ENCODE peak calls at places on chromosomes 5 and 9, in six cellular contexts. One of them, this sample, is unnamed.

GRCh38 chr5:39224196-39224754 is 4.9 kb upstream of the FYB1 start:
- DNase-seq in CD8-positive, alpha-beta memory T cell: no peak
- DNase-seq in brain microvascular endothelial cell: no peak
- DNase-seq in T-helper 17 cell: no peak
- DNase-seq in MV-4-11: peak
- DNase-seq in Ammon's horn: no peak
- DNase-seq in this sample: peak

GRCh38 chr9:135410831-135411473 is 68.6 kb upstream of the PPP1R26 start:
- DNase-seq in CD8-positive, alpha-beta memory T cell: no peak
- DNase-seq in brain microvascular endothelial cell: no peak
- DNase-seq in T-helper 17 cell: no peak
- DNase-seq in MV-4-11: no peak
- DNase-seq in Ammon's horn: no peak
- DNase-seq in this sample: no peak

GRCh38 chr5:179239256-179240135 is 105.8 kb downstream of the ADAMTS2 start:
- DNase-seq in CD8-positive, alpha-beta memory T cell: no peak
- DNase-seq in brain microvascular endothelial cell: no peak
- DNase-seq in T-helper 17 cell: no peak
- DNase-seq in MV-4-11: no peak
- DNase-seq in Ammon's horn: no peak
- DNase-seq in this sample: no peak

GRCh38 chr5:51411917-51412316 is 28.7 kb downstream of the ISL1 start:
- DNase-seq in CD8-positive, alpha-beta memory T cell: no peak
- DNase-seq in brain microvascular endothelial cell: no peak
- DNase-seq in T-helper 17 cell: no peak
- DNase-seq in MV-4-11: no peak
- DNase-seq in Ammon's horn: no peak
- DNase-seq in this sample: no peak

GRCh38 chr5:66724740-66725139 is 128.5 kb downstream of the MAST4 start:
- DNase-seq in CD8-positive, alpha-beta memory T cell: no peak
- DNase-seq in brain microvascular endothelial cell: no peak
- DNase-seq in T-helper 17 cell: no peak
- DNase-seq in MV-4-11: no peak
- DNase-seq in Ammon's horn: no peak
- DNase-seq in this sample: no peak

GRCh38 chr9:131854334-131854733 is 114.5 kb upstream of the RAPGEF1 start:
- DNase-seq in CD8-positive, alpha-beta memory T cell: no peak
- DNase-seq in brain microvascular endothelial cell: no peak
- DNase-seq in T-helper 17 cell: no peak
- DNase-seq in MV-4-11: peak
- DNase-seq in Ammon's horn: peak
- DNase-seq in this sample: peak

GRCh38 chr5:165029471-165029870 is 1524.1 kb downstream of the MAT2B start:
- DNase-seq in CD8-positive, alpha-beta memory T cell: no peak
- DNase-seq in brain microvascular endothelial cell: no peak
- DNase-seq in T-helper 17 cell: no peak
- DNase-seq in MV-4-11: peak
- DNase-seq in Ammon's horn: no peak
- DNase-seq in this sample: peak

GRCh38 chr9:111966851-111967250 is 70.2 kb downstream of the UGCG start:
- DNase-seq in CD8-positive, alpha-beta memory T cell: no peak
- DNase-seq in brain microvascular endothelial cell: no peak
- DNase-seq in T-helper 17 cell: no peak
- DNase-seq in MV-4-11: peak
- DNase-seq in Ammon's horn: no peak
- DNase-seq in this sample: no peak

GRCh38 chr9:118533101-118533500 is 828.9 kb downstream of the TLR4 start:
- DNase-seq in CD8-positive, alpha-beta memory T cell: no peak
- DNase-seq in brain microvascular endothelial cell: no peak
- DNase-seq in T-helper 17 cell: no peak
- DNase-seq in MV-4-11: no peak
- DNase-seq in Ammon's horn: no peak
- DNase-seq in this sample: no peak

GRCh38 chr9:37902804-37903580 is 935 bp downstream of the SLC25A51 start:
- DNase-seq in CD8-positive, alpha-beta memory T cell: no peak
- DNase-seq in brain microvascular endothelial cell: peak
- DNase-seq in T-helper 17 cell: no peak
- DNase-seq in MV-4-11: peak
- DNase-seq in Ammon's horn: no peak
- DNase-seq in this sample: no peak

GRCh38 chr9:6944093-6944551 is 186.3 kb downstream of the KDM4C start:
- DNase-seq in CD8-positive, alpha-beta memory T cell: no peak
- DNase-seq in brain microvascular endothelial cell: peak
- DNase-seq in T-helper 17 cell: no peak
- DNase-seq in MV-4-11: peak
- DNase-seq in Ammon's horn: no peak
- DNase-seq in this sample: no peak

GRCh38 chr5:150398432-150399157 is 14.1 kb downstream of the CD74 start:
- DNase-seq in CD8-positive, alpha-beta memory T cell: peak
- DNase-seq in brain microvascular endothelial cell: no peak
- DNase-seq in T-helper 17 cell: no peak
- DNase-seq in MV-4-11: no peak
- DNase-seq in Ammon's horn: no peak
- DNase-seq in this sample: peak

GRCh38 chr9:111994831-111995458 is 98.3 kb downstream of the UGCG start:
- DNase-seq in CD8-positive, alpha-beta memory T cell: no peak
- DNase-seq in brain microvascular endothelial cell: no peak
- DNase-seq in T-helper 17 cell: no peak
- DNase-seq in MV-4-11: no peak
- DNase-seq in Ammon's horn: no peak
- DNase-seq in this sample: peak

GRCh38 chr5:91189480-91190332 is 193.4 kb downstream of the ARRDC3 start:
- DNase-seq in CD8-positive, alpha-beta memory T cell: no peak
- DNase-seq in brain microvascular endothelial cell: peak
- DNase-seq in T-helper 17 cell: no peak
- DNase-seq in MV-4-11: no peak
- DNase-seq in Ammon's horn: peak
- DNase-seq in this sample: no peak

GRCh38 chr9:94639045-94639995 is at the start of gene FBP1:
- DNase-seq in CD8-positive, alpha-beta memory T cell: peak
- DNase-seq in brain microvascular endothelial cell: no peak
- DNase-seq in T-helper 17 cell: peak
- DNase-seq in MV-4-11: peak
- DNase-seq in Ammon's horn: no peak
- DNase-seq in this sample: no peak

GRCh38 chr5:139513852-139514485 is 31.4 kb upstream of the STING1 start:
- DNase-seq in CD8-positive, alpha-beta memory T cell: no peak
- DNase-seq in brain microvascular endothelial cell: no peak
- DNase-seq in T-helper 17 cell: no peak
- DNase-seq in MV-4-11: no peak
- DNase-seq in Ammon's horn: no peak
- DNase-seq in this sample: no peak

GRCh38 chr5:111407562-111407961 is 104.8 kb downstream of the STARD4 start:
- DNase-seq in CD8-positive, alpha-beta memory T cell: no peak
- DNase-seq in brain microvascular endothelial cell: peak
- DNase-seq in T-helper 17 cell: no peak
- DNase-seq in MV-4-11: no peak
- DNase-seq in Ammon's horn: no peak
- DNase-seq in this sample: no peak

GRCh38 chr5:168654225-168654624 is 75.1 kb upstream of the PANK3 start:
- DNase-seq in CD8-positive, alpha-beta memory T cell: no peak
- DNase-seq in brain microvascular endothelial cell: no peak
- DNase-seq in T-helper 17 cell: no peak
- DNase-seq in MV-4-11: no peak
- DNase-seq in Ammon's horn: peak
- DNase-seq in this sample: no peak

GRCh38 chr9:131585375-131585774 is 40.1 kb downstream of the PRRT1B start:
- DNase-seq in CD8-positive, alpha-beta memory T cell: peak
- DNase-seq in brain microvascular endothelial cell: no peak
- DNase-seq in T-helper 17 cell: no peak
- DNase-seq in MV-4-11: peak
- DNase-seq in Ammon's horn: peak
- DNase-seq in this sample: peak

GRCh38 chr5:99600952-99601351 is 672.1 kb upstream of the CHD1 start:
- DNase-seq in CD8-positive, alpha-beta memory T cell: no peak
- DNase-seq in brain microvascular endothelial cell: no peak
- DNase-seq in T-helper 17 cell: no peak
- DNase-seq in MV-4-11: no peak
- DNase-seq in Ammon's horn: no peak
- DNase-seq in this sample: no peak

GRCh38 chr9:121883281-121884056 is 209.6 kb downstream of the TTLL11 start:
- DNase-seq in CD8-positive, alpha-beta memory T cell: no peak
- DNase-seq in brain microvascular endothelial cell: peak
- DNase-seq in T-helper 17 cell: no peak
- DNase-seq in MV-4-11: peak
- DNase-seq in Ammon's horn: no peak
- DNase-seq in this sample: no peak

GRCh38 chr9:133558191-133559126 is 24.0 kb downstream of the ADAMTSL2 start:
- DNase-seq in CD8-positive, alpha-beta memory T cell: no peak
- DNase-seq in brain microvascular endothelial cell: peak
- DNase-seq in T-helper 17 cell: no peak
- DNase-seq in MV-4-11: peak
- DNase-seq in Ammon's horn: peak
- DNase-seq in this sample: peak

GRCh38 chr9:20702565-20702964 is 18.5 kb downstream of the FOCAD start:
- DNase-seq in CD8-positive, alpha-beta memory T cell: no peak
- DNase-seq in brain microvascular endothelial cell: no peak
- DNase-seq in T-helper 17 cell: no peak
- DNase-seq in MV-4-11: no peak
- DNase-seq in Ammon's horn: no peak
- DNase-seq in this sample: no peak

GRCh38 chr5:40481226-40481625 is 198.5 kb upstream of the PTGER4 start:
- DNase-seq in CD8-positive, alpha-beta memory T cell: no peak
- DNase-seq in brain microvascular endothelial cell: no peak
- DNase-seq in T-helper 17 cell: no peak
- DNase-seq in MV-4-11: no peak
- DNase-seq in Ammon's horn: no peak
- DNase-seq in this sample: no peak

GRCh38 chr9:92120138-92120537 is 4.9 kb upstream of the SPTLC1 start:
- DNase-seq in CD8-positive, alpha-beta memory T cell: no peak
- DNase-seq in brain microvascular endothelial cell: no peak
- DNase-seq in T-helper 17 cell: no peak
- DNase-seq in MV-4-11: no peak
- DNase-seq in Ammon's horn: no peak
- DNase-seq in this sample: no peak

GRCh38 chr9:76394896-76395244 is 644 bp upstream of the RFK start:
- DNase-seq in CD8-positive, alpha-beta memory T cell: peak
- DNase-seq in brain microvascular endothelial cell: peak
- DNase-seq in T-helper 17 cell: peak
- DNase-seq in MV-4-11: peak
- DNase-seq in Ammon's horn: peak
- DNase-seq in this sample: peak

GRCh38 chr9:129375845-129376244 is 197.8 kb upstream of the IER5L start:
- DNase-seq in CD8-positive, alpha-beta memory T cell: no peak
- DNase-seq in brain microvascular endothelial cell: no peak
- DNase-seq in T-helper 17 cell: no peak
- DNase-seq in MV-4-11: no peak
- DNase-seq in Ammon's horn: no peak
- DNase-seq in this sample: no peak

GRCh38 chr9:91809581-91810285 is 140.3 kb downstream of the ROR2 start:
- DNase-seq in CD8-positive, alpha-beta memory T cell: no peak
- DNase-seq in brain microvascular endothelial cell: peak
- DNase-seq in T-helper 17 cell: no peak
- DNase-seq in MV-4-11: no peak
- DNase-seq in Ammon's horn: no peak
- DNase-seq in this sample: no peak

GRCh38 chr5:56200856-56201638 is 32.1 kb downstream of the ANKRD55 start:
- DNase-seq in CD8-positive, alpha-beta memory T cell: peak
- DNase-seq in brain microvascular endothelial cell: peak
- DNase-seq in T-helper 17 cell: peak
- DNase-seq in MV-4-11: peak
- DNase-seq in Ammon's horn: peak
- DNase-seq in this sample: peak